ENCODE peak calls at places on chromosome 7, in five cellular contexts. Z is GM13977, Q is Daoy, D is uterus, C is T-helper 1 cell. F is an unnamed sample.
A peak's percentile ranks its signal among the peaks of the same experiment; 100 is the strongest.

GRCh38 chr7:7564323-7564780 is 2.3 kb upstream of the MIOS start:
- DNase-seq in Z (no peak), Q (peak; percentile 74), D (no peak), C (no peak), F (no peak)

GRCh38 chr7:7418997-7419396 is 116.7 kb downstream of the COL28A1 start:
- DNase-seq in Z (no peak), Q (no peak), D (no peak), C (no peak), F (no peak)

GRCh38 chr7:72492446-72492845 is 80.3 kb upstream of the CALN1 start:
- DNase-seq in Z (no peak), Q (no peak), D (no peak), C (no peak), F (no peak)

GRCh38 chr7:157827863-157828160 is 491.0 kb downstream of the DNAJB6 start:
- DNase-seq in Z (no peak), Q (no peak), D (no peak), C (no peak), F (no peak)

GRCh38 chr7:145978769-145979168 is 137.8 kb upstream of the CNTNAP2 start:
- DNase-seq in Z (no peak), Q (no peak), D (no peak), C (no peak), F (no peak)

GRCh38 chr7:27204851-27205322 is 5.0 kb upstream of the HOXA13 start:
- DNase-seq in Z (no peak), Q (peak; percentile 62), D (no peak), C (no peak), F (no peak)

GRCh38 chr7:30941582-30942310 is 22.0 kb upstream of the GHRHR start:
- DNase-seq in Z (no peak), Q (no peak), D (no peak), C (no peak), F (no peak)

GRCh38 chr7:43112941-43113621 is 634 bp downstream of the HECW1 start:
- DNase-seq in Z (peak; percentile 57), Q (peak; percentile 66), D (no peak), C (no peak), F (no peak)

GRCh38 chr7:53531-53930 is 138.8 kb upstream of the FAM20C start:
- DNase-seq in Z (no peak), Q (no peak), D (no peak), C (no peak), F (no peak)

GRCh38 chr7:155465761-155466141 is 7.8 kb downstream of the EN2 start:
- DNase-seq in Z (no peak), Q (no peak), D (no peak), C (no peak), F (no peak)

GRCh38 chr7:867001-867405 is 9.4 kb upstream of the GET4 start:
- DNase-seq in Z (no peak), Q (no peak), D (peak; percentile 84), C (no peak), F (no peak)

GRCh38 chr7:22783421-22783820 is 39.2 kb downstream of the TOMM7 start:
- DNase-seq in Z (no peak), Q (no peak), D (no peak), C (no peak), F (no peak)

GRCh38 chr7:35253182-35253679 is 669 bp downstream of the TBX20 start:
- DNase-seq in Z (no peak), Q (no peak), D (no peak), C (no peak), F (no peak)

GRCh38 chr7:91876391-91877133 is 3.9 kb downstream of the MTERF1 start:
- DNase-seq in Z (no peak), Q (no peak), D (no peak), C (no peak), F (no peak)

GRCh38 chr7:142689439-142690168 is 59.7 kb upstream of the PRSS1 start:
- DNase-seq in Z (no peak), Q (no peak), D (no peak), C (no peak), F (no peak)

GRCh38 chr7:155790666-155791065 is 21.6 kb downstream of the SHH start:
- DNase-seq in Z (no peak), Q (no peak), D (no peak), C (no peak), F (no peak)

GRCh38 chr7:50149364-50149763 is 56.3 kb upstream of the ZPBP start:
- DNase-seq in Z (no peak), Q (no peak), D (no peak), C (no peak), F (no peak)

GRCh38 chr7:108717771-108718170 is 148.1 kb downstream of the DNAJB9 start:
- DNase-seq in Z (no peak), Q (no peak), D (no peak), C (no peak), F (no peak)

GRCh38 chr7:74535951-74536356 is 82.2 kb downstream of the GTF2IRD1 start:
- DNase-seq in Z (no peak), Q (no peak), D (no peak), C (no peak), F (no peak)

GRCh38 chr7:87627634-87627994 is 584 bp upstream of the RUNDC3B start:
- DNase-seq in Z (no peak), Q (peak; percentile 8), D (peak; percentile 14), C (no peak), F (no peak)

GRCh38 chr7:98911936-98912335 is 33.6 kb downstream of the TRRAP start:
- DNase-seq in Z (no peak), Q (no peak), D (no peak), C (no peak), F (no peak)

GRCh38 chr7:17633099-17633498 is 307.2 kb downstream of the SNX13 start:
- DNase-seq in Z (no peak), Q (peak; percentile 59), D (no peak), C (no peak), F (no peak)

GRCh38 chr7:77329466-77330168 is 86.5 kb downstream of the GSAP start:
- DNase-seq in Z (no peak), Q (no peak), D (no peak), C (no peak), F (no peak)

GRCh38 chr7:55260671-55261385 is 104.3 kb upstream of the LANCL2 start:
- DNase-seq in Z (no peak), Q (no peak), D (no peak), C (no peak), F (no peak)

GRCh38 chr7:1975581-1975980 is 257.2 kb downstream of the MAD1L1 start:
- DNase-seq in Z (no peak), Q (no peak), D (no peak), C (no peak), F (no peak)

GRCh38 chr7:44275829-44276570 is 49.4 kb downstream of the CAMK2B start:
- DNase-seq in Z (no peak), Q (no peak), D (no peak), C (no peak), F (no peak)

GRCh38 chr7:42739591-42739990 is 172.3 kb downstream of the C7orf25 start:
- DNase-seq in Z (no peak), Q (no peak), D (peak; percentile 40), C (no peak), F (no peak)

GRCh38 chr7:16524332-16524731 is 2.3 kb upstream of the LRRC72 start:
- DNase-seq in Z (no peak), Q (peak; percentile 19), D (no peak), C (no peak), F (no peak)

GRCh38 chr7:140621326-140622035 is 19.1 kb downstream of the DENND2A start:
- DNase-seq in Z (no peak), Q (peak; percentile 57), D (no peak), C (no peak), F (no peak)

GRCh38 chr7:7693881-7694280 is 24.5 kb downstream of the RPA3 start:
- DNase-seq in Z (no peak), Q (peak; percentile 60), D (no peak), C (no peak), F (no peak)

GRCh38 chr7:29270579-29270978 is 76.0 kb downstream of the CHN2 start:
- DNase-seq in Z (no peak), Q (no peak), D (no peak), C (no peak), F (no peak)

GRCh38 chr7:112782498-112782897 is 7.7 kb downstream of the TMEM168 start:
- DNase-seq in Z (peak; percentile 44), Q (no peak), D (no peak), C (no peak), F (no peak)